ENCODE peak calls at places on chromosomes 3 and 15, in seven cellular contexts. K is tibial artery; C is KBM-7; E is stimulated activated CD4-positive, alpha-beta T cell treated with anti-CD3 and anti-CD28 coated beads, TNF-alpha, amount 100 ng/mL, for 4 hours; D is activated naive CD4-positive, alpha-beta T cell treated with anti-CD3 and anti-CD28 coated beads, Interleukin-2, amount 10 ng/mL, durations not matched to agents 7 days and 5 days; Y is BE2C; N is AG04450. M is an unnamed sample.

GRCh38 chr3:195150194-195151118 is 120.5 kb downstream of the XXYLT1 start:
- DNase-seq in K (peak), C (peak), E (no peak), D (peak), Y (peak), N (no peak), M (no peak)

GRCh38 chr15:53196235-53196634 is 406.1 kb upstream of the ONECUT1 start:
- DNase-seq in K (no peak), C (no peak), E (no peak), D (no peak), Y (no peak), N (no peak), M (no peak)

GRCh38 chr15:73286356-73286755 is 82.4 kb downstream of the HCN4 start:
- DNase-seq in K (no peak), C (no peak), E (no peak), D (no peak), Y (no peak), N (no peak), M (no peak)

GRCh38 chr3:30578479-30578878 is 27.9 kb upstream of the TGFBR2 start:
- DNase-seq in K (peak), C (no peak), E (no peak), D (no peak), Y (no peak), N (peak), M (no peak)

GRCh38 chr15:48507416-48508065 is 138.0 kb downstream of the FBN1 start:
- DNase-seq in K (no peak), C (peak), E (no peak), D (peak), Y (peak), N (peak), M (peak)

GRCh38 chr3:190585771-190586630 is 72.1 kb downstream of the IL1RAP start:
- DNase-seq in K (no peak), C (peak), E (peak), D (peak), Y (no peak), N (peak), M (no peak)

GRCh38 chr3:138960417-138960852 is 13.4 kb downstream of the FOXL2NB start:
- DNase-seq in K (no peak), C (no peak), E (no peak), D (no peak), Y (no peak), N (no peak), M (no peak)

GRCh38 chr3:73423133-73423532 is 201.6 kb downstream of the PDZRN3 start:
- DNase-seq in K (no peak), C (no peak), E (no peak), D (no peak), Y (no peak), N (no peak), M (no peak)

GRCh38 chr3:31635586-31635985 is 102.9 kb downstream of the STT3B start:
- DNase-seq in K (no peak), C (no peak), E (no peak), D (no peak), Y (no peak), N (no peak), M (no peak)